ENCODE peak calls at places on chromosomes 11 and 22, in six cellular contexts. Y is globus pallidus; N is stimulated activated CD4-positive, alpha-beta T cell treated with anti-CD3 and anti-CD28 coated beads, TNF-alpha, amount 100 ng/mL, for 1 hour; A is HEK293T; U is iris pigment epithelial cell; S is effector CD4-positive, alpha-beta T cell. C is an unnamed sample.

GRCh38 chr11:107998761-107999160 is 9.9 kb upstream of the CUL5 start:
- DNase-seq in Y (no peak), U (peak; percentile 40), S (no peak), N (no peak), A (no peak), C (no peak)

GRCh38 chr11:419248-420005 is 4.6 kb upstream of the SIGIRR start:
- DNase-seq in Y (no peak), A (no peak), N (no peak), U (no peak), S (no peak), C (no peak)

GRCh38 chr11:69333906-69334305 is 40.0 kb downstream of the MYEOV start:
- DNase-seq in N (no peak), S (no peak), A (no peak), U (no peak), Y (no peak), C (no peak)

GRCh38 chr11:102914238-102915043 is 39.7 kb upstream of the MMP12 start:
- DNase-seq in U (peak; percentile 50), Y (no peak), N (no peak), A (peak; percentile 50), S (no peak), C (no peak)

GRCh38 chr22:47605441-47605840 is 843.0 kb downstream of the TBC1D22A start:
- DNase-seq in A (no peak), S (no peak), N (no peak), U (no peak), Y (no peak), C (no peak)

GRCh38 chr22:41781508-41781906 is 19.0 kb upstream of the CCDC134 start:
- DNase-seq in S (no peak), U (no peak), A (no peak), N (no peak), Y (no peak), C (no peak)

GRCh38 chr11:130555251-130555841 is 106.9 kb downstream of the ADAMTS15 start:
- DNase-seq in U (no peak), N (no peak), Y (no peak), A (no peak), S (no peak), C (no peak)

GRCh38 chr11:124946735-124947141 is 7.3 kb upstream of the CCDC15 start:
- DNase-seq in A (no peak), U (no peak), S (no peak), Y (peak; percentile 96), N (no peak), C (no peak)

GRCh38 chr22:23678133-23678532 is 12.7 kb upstream of the RGL4 start:
- DNase-seq in S (no peak), U (no peak), A (no peak), Y (no peak), N (no peak), C (no peak)

GRCh38 chr11:103368151-103368550 is 258.9 kb downstream of the DYNC2H1 start:
- DNase-seq in S (no peak), N (no peak), A (no peak), U (no peak), Y (no peak), C (no peak)

GRCh38 chr11:22491826-22492225 is 133.8 kb downstream of the FANCF start:
- DNase-seq in Y (no peak), U (peak; percentile 43), A (peak; percentile 11), N (no peak), S (no peak), C (no peak)